ENCODE peak calls at places on chromosomes 12 and 14, in ten cellular contexts. One of them, this sample, is unnamed.
A peak's percentile ranks its signal among the peaks of the same experiment; 100 is the strongest.

GRCh38 chr12:122166422-122167327 is 7.3 kb downstream of the IL31 start:
- DNase-seq in COLO829: no peak
- DNase-seq in activated T-cell treated with anti-CD3 and anti-CD28 coated beads for 1 hour: no peak
- DNase-seq in NCI-H1092 treated with DMSO at 0.1 percent for 48 hours: no peak
- DNase-seq in heart left ventricle: no peak
- DNase-seq in WTC11: no peak
- DNase-seq in GM23338: no peak
- DNase-seq in esophagus squamous epithelium: no peak
- DNase-seq in endothelial cell: no peak
- DNase-seq in foreskin fibroblast: no peak
- DNase-seq in this sample: no peak

GRCh38 chr12:29743072-29743471 is 40.7 kb downstream of the TMTC1 start:
- DNase-seq in endothelial cell: no peak
- DNase-seq in NCI-H1092 treated with DMSO at 0.1 percent for 48 hours: no peak
- DNase-seq in WTC11: no peak
- DNase-seq in foreskin fibroblast: no peak
- DNase-seq in GM23338: no peak
- DNase-seq in COLO829: no peak
- DNase-seq in esophagus squamous epithelium: no peak
- DNase-seq in heart left ventricle: no peak
- DNase-seq in activated T-cell treated with anti-CD3 and anti-CD28 coated beads for 1 hour: no peak
- DNase-seq in this sample: no peak

GRCh38 chr14:104765517-104765916 is 12.6 kb downstream of the SIVA1 start:
- DNase-seq in esophagus squamous epithelium: no peak
- DNase-seq in heart left ventricle: no peak
- DNase-seq in activated T-cell treated with anti-CD3 and anti-CD28 coated beads for 1 hour: no peak
- DNase-seq in foreskin fibroblast: no peak
- DNase-seq in COLO829: no peak
- DNase-seq in endothelial cell: no peak
- DNase-seq in GM23338: no peak
- DNase-seq in NCI-H1092 treated with DMSO at 0.1 percent for 48 hours: no peak
- DNase-seq in WTC11: no peak
- DNase-seq in this sample: no peak

GRCh38 chr12:110355080-110355479 is 48.4 kb downstream of the ANAPC7 start:
- DNase-seq in GM23338: peak; percentile 87
- DNase-seq in foreskin fibroblast: no peak
- DNase-seq in COLO829: no peak
- DNase-seq in activated T-cell treated with anti-CD3 and anti-CD28 coated beads for 1 hour: peak; percentile 8
- DNase-seq in NCI-H1092 treated with DMSO at 0.1 percent for 48 hours: no peak
- DNase-seq in esophagus squamous epithelium: no peak
- DNase-seq in endothelial cell: peak; percentile 37
- DNase-seq in WTC11: peak; percentile 61
- DNase-seq in heart left ventricle: no peak
- DNase-seq in this sample: peak; percentile 87

GRCh38 chr14:73684627-73685026 is 29.6 kb downstream of the PNMA1 start:
- DNase-seq in WTC11: no peak
- DNase-seq in foreskin fibroblast: no peak
- DNase-seq in esophagus squamous epithelium: no peak
- DNase-seq in GM23338: no peak
- DNase-seq in COLO829: no peak
- DNase-seq in heart left ventricle: no peak
- DNase-seq in NCI-H1092 treated with DMSO at 0.1 percent for 48 hours: no peak
- DNase-seq in activated T-cell treated with anti-CD3 and anti-CD28 coated beads for 1 hour: no peak
- DNase-seq in endothelial cell: no peak
- DNase-seq in this sample: no peak

GRCh38 chr12:113465808-113466769 is 5.6 kb downstream of the LHX5 start:
- DNase-seq in NCI-H1092 treated with DMSO at 0.1 percent for 48 hours: no peak
- DNase-seq in COLO829: no peak
- DNase-seq in foreskin fibroblast: no peak
- DNase-seq in WTC11: no peak
- DNase-seq in endothelial cell: no peak
- DNase-seq in activated T-cell treated with anti-CD3 and anti-CD28 coated beads for 1 hour: no peak
- DNase-seq in heart left ventricle: no peak
- DNase-seq in GM23338: peak; percentile 59
- DNase-seq in esophagus squamous epithelium: no peak
- DNase-seq in this sample: no peak

GRCh38 chr12:49190317-49190716 is 1.4 kb upstream of the TUBA1A start:
- DNase-seq in COLO829: no peak
- DNase-seq in esophagus squamous epithelium: no peak
- DNase-seq in WTC11: no peak
- DNase-seq in NCI-H1092 treated with DMSO at 0.1 percent for 48 hours: peak; percentile 75
- DNase-seq in foreskin fibroblast: no peak
- DNase-seq in GM23338: peak; percentile 38
- DNase-seq in heart left ventricle: no peak
- DNase-seq in activated T-cell treated with anti-CD3 and anti-CD28 coated beads for 1 hour: no peak
- DNase-seq in endothelial cell: no peak
- DNase-seq in this sample: no peak

GRCh38 chr12:96501139-96501741 is 11.9 kb downstream of the CFAP54 start:
- DNase-seq in GM23338: peak; percentile 45
- DNase-seq in foreskin fibroblast: peak; percentile 47
- DNase-seq in NCI-H1092 treated with DMSO at 0.1 percent for 48 hours: no peak
- DNase-seq in heart left ventricle: peak; percentile 38
- DNase-seq in esophagus squamous epithelium: peak; percentile 16
- DNase-seq in WTC11: no peak
- DNase-seq in activated T-cell treated with anti-CD3 and anti-CD28 coated beads for 1 hour: peak; percentile 7
- DNase-seq in endothelial cell: peak; percentile 48
- DNase-seq in COLO829: peak; percentile 78
- DNase-seq in this sample: peak; percentile 85

GRCh38 chr14:97564334-97564733 is 767.2 kb downstream of the VRK1 start:
- DNase-seq in GM23338: no peak
- DNase-seq in endothelial cell: no peak
- DNase-seq in NCI-H1092 treated with DMSO at 0.1 percent for 48 hours: no peak
- DNase-seq in heart left ventricle: no peak
- DNase-seq in WTC11: no peak
- DNase-seq in COLO829: no peak
- DNase-seq in esophagus squamous epithelium: no peak
- DNase-seq in activated T-cell treated with anti-CD3 and anti-CD28 coated beads for 1 hour: no peak
- DNase-seq in foreskin fibroblast: no peak
- DNase-seq in this sample: no peak

GRCh38 chr14:59123526-59123925 is 64.9 kb upstream of the DAAM1 start:
- DNase-seq in NCI-H1092 treated with DMSO at 0.1 percent for 48 hours: no peak
- DNase-seq in heart left ventricle: no peak
- DNase-seq in foreskin fibroblast: no peak
- DNase-seq in activated T-cell treated with anti-CD3 and anti-CD28 coated beads for 1 hour: no peak
- DNase-seq in endothelial cell: peak; percentile 9
- DNase-seq in GM23338: no peak
- DNase-seq in WTC11: no peak
- DNase-seq in esophagus squamous epithelium: no peak
- DNase-seq in COLO829: no peak
- DNase-seq in this sample: no peak

This sample was measured in RPMI8226.